ENCODE peak calls at places on chromosomes 2 and 18, in five cellular contexts. Y is H1, V is spleen, D is breast epithelium, U is HCT116. K is an unnamed sample.
A peak's percentile ranks its signal among the peaks of the same experiment; 100 is the strongest.

GRCh38 chr2:237968048-237968862 is 1.4 kb downstream of the UBE2F start:
- DNase-seq in Y (no peak), V (peak; percentile 80), D (no peak), U (no peak), K (no peak)

GRCh38 chr2:55111570-55112228 is 61.4 kb upstream of the RTN4 start:
- DNase-seq in Y (no peak), V (peak; percentile 80), D (no peak), U (peak; percentile 74), K (no peak)

GRCh38 chr2:136713739-136714138 is 51.6 kb upstream of the THSD7B start:
- DNase-seq in Y (no peak), V (no peak), D (no peak), U (no peak), K (no peak)

GRCh38 chr18:79523221-79523737 is 127.5 kb downstream of the NFATC1 start:
- DNase-seq in Y (no peak), V (peak; percentile 71), D (peak; percentile 6), U (no peak), K (no peak)

GRCh38 chr18:47343291-47343690 is 91.8 kb upstream of the SKOR2 start:
- DNase-seq in Y (no peak), V (no peak), D (no peak), U (no peak), K (no peak)

GRCh38 chr2:83802604-83803003 is 656.5 kb downstream of the SUCLG1 start:
- DNase-seq in Y (no peak), V (no peak), D (no peak), U (no peak), K (no peak)

GRCh38 chr2:128638741-128639477 is 320.2 kb upstream of the HS6ST1 start:
- DNase-seq in Y (peak; percentile 85), V (peak; percentile 48), D (peak; percentile 6), U (no peak), K (peak; percentile 12)

GRCh38 chr2:205539603-205540002 is 142.7 kb upstream of the NRP2 start:
- DNase-seq in Y (no peak), V (no peak), D (no peak), U (peak; percentile 3), K (no peak)

GRCh38 chr2:33377048-33377447 is 99.4 kb upstream of the RASGRP3 start:
- DNase-seq in Y (no peak), V (no peak), D (no peak), U (no peak), K (no peak)

GRCh38 chr2:196066794-196067382 is 1.7 kb downstream of the DNAH7 start:
- DNase-seq in Y (no peak), V (no peak), D (no peak), U (peak; percentile 19), K (no peak)

GRCh38 chr2:33529771-33530481 is 53.5 kb downstream of the RASGRP3 start:
- DNase-seq in Y (no peak), V (no peak), D (no peak), U (no peak), K (no peak)

GRCh38 chr18:49768051-49768391 is 45.3 kb downstream of the ACAA2 start:
- DNase-seq in Y (peak; percentile 74), V (no peak), D (peak; percentile 64), U (peak; percentile 62), K (no peak)

GRCh38 chr18:7720395-7720794 is 153.3 kb downstream of the PTPRM start:
- DNase-seq in Y (no peak), V (no peak), D (no peak), U (no peak), K (no peak)

GRCh38 chr2:182715121-182715895 is 749 bp upstream of the DNAJC10 start:
- DNase-seq in Y (no peak), V (no peak), D (no peak), U (no peak), K (no peak)

GRCh38 chr2:3349211-3349693 is 28.4 kb downstream of the EIPR1 start:
- DNase-seq in Y (no peak), V (no peak), D (peak; percentile 66), U (no peak), K (peak; percentile 30)

GRCh38 chr2:119024568-119024967 is 82.6 kb downstream of the MARCO start:
- DNase-seq in Y (peak; percentile 24), V (no peak), D (no peak), U (no peak), K (no peak)

GRCh38 chr2:37274354-37274965 is 43.0 kb downstream of the NDUFAF7 start:
- DNase-seq in Y (no peak), V (no peak), D (no peak), U (no peak), K (no peak)

GRCh38 chr2:176554107-176555048 is 285.1 kb downstream of the MTX2 start:
- DNase-seq in Y (peak; percentile 55), V (no peak), D (no peak), U (peak; percentile 43), K (no peak)

GRCh38 chr2:218583983-218584850 is 15.6 kb downstream of the CNOT9 start:
- DNase-seq in Y (no peak), V (no peak), D (no peak), U (no peak), K (no peak)

GRCh38 chr18:59718108-59719057 is 21.2 kb upstream of the CCBE1 start:
- DNase-seq in Y (no peak), V (no peak), D (no peak), U (no peak), K (no peak)

GRCh38 chr2:240593026-240593702 is 6.6 kb downstream of the CAPN10 start:
- DNase-seq in Y (no peak), V (peak; percentile 63), D (no peak), U (no peak), K (peak; percentile 55)

GRCh38 chr18:35242426-35242825 is 1.6 kb downstream of the ZNF397 start:
- DNase-seq in Y (no peak), V (no peak), D (no peak), U (no peak), K (no peak)

GRCh38 chr2:3160751-3161330 is 216.8 kb downstream of the EIPR1 start:
- DNase-seq in Y (no peak), V (peak; percentile 48), D (no peak), U (no peak), K (no peak)

GRCh38 chr2:134738150-134738865 is 19.5 kb upstream of the TMEM163 start:
- DNase-seq in Y (no peak), V (no peak), D (no peak), U (no peak), K (no peak)

GRCh38 chr2:66236067-66236705 is 198.7 kb upstream of the MEIS1 start:
- DNase-seq in Y (no peak), V (no peak), D (no peak), U (no peak), K (no peak)

GRCh38 chr2:113089907-113090306 is 22.1 kb downstream of the IL1F10 start:
- DNase-seq in Y (no peak), V (no peak), D (no peak), U (no peak), K (no peak)

DNA sequence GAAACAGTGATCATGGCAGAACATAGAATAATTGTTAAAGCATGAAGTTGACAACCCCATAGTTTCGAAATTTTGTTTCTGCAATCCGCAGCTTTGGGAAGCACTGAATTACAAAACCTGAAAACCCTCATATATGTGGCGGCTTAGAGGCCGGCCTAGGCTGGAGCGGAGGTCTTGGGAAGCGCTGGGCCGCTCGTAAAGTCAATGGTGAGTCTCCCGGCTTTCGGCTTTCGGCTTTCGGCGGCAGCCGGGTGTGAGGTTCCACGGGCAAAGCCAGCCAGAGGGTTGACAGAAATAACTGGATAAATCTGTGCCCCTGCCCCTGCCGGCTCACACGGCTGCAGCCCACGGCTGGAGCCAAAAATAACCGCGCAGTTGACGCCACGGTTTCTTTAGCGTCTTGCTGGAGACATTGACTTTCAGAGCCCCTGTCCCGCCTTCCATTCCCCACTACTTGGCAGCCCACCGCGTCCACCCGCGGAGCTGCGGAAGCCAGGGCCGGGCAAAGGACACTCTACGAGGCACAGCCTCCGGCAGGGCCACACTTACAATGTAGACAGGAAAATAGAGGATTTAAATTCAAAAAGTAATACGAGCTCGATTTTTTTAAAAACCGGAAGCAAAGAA is 28.5 kb upstream of the ATP6V1B1 start:
- DNase-seq in Y (peak; percentile 59), V (no peak), D (no peak), U (no peak), K (peak; percentile 75)
- H3K4me3 ChIP-seq in Y (no peak overlapping the region), V (peak overlapping the region; percentile 41), D (peak overlapping the region; percentile 40), U (no peak overlapping the region), K (peak overlapping the region; percentile 33)

GRCh38 chr18:76493213-76494107 is 1.6 kb downstream of the ZNF516 start:
- DNase-seq in Y (no peak), V (no peak), D (no peak), U (no peak), K (no peak)

GRCh38 chr18:76491436-76491800 is 3.6 kb downstream of the ZNF516 start:
- DNase-seq in Y (no peak), V (peak; percentile 94), D (peak; percentile 75), U (no peak), K (peak; percentile 86)

GRCh38 chr18:76492669-76493212 is 2.3 kb downstream of the ZNF516 start:
- DNase-seq in Y (peak; percentile 100), V (peak; percentile 99), D (peak; percentile 99), U (peak; percentile 97), K (peak; percentile 99)

GRCh38 chr18:76490701-76491171 is 4.3 kb downstream of the ZNF516 start:
- DNase-seq in Y (no peak), V (peak; percentile 92), D (no peak), U (no peak), K (peak; percentile 75)

DNA sequence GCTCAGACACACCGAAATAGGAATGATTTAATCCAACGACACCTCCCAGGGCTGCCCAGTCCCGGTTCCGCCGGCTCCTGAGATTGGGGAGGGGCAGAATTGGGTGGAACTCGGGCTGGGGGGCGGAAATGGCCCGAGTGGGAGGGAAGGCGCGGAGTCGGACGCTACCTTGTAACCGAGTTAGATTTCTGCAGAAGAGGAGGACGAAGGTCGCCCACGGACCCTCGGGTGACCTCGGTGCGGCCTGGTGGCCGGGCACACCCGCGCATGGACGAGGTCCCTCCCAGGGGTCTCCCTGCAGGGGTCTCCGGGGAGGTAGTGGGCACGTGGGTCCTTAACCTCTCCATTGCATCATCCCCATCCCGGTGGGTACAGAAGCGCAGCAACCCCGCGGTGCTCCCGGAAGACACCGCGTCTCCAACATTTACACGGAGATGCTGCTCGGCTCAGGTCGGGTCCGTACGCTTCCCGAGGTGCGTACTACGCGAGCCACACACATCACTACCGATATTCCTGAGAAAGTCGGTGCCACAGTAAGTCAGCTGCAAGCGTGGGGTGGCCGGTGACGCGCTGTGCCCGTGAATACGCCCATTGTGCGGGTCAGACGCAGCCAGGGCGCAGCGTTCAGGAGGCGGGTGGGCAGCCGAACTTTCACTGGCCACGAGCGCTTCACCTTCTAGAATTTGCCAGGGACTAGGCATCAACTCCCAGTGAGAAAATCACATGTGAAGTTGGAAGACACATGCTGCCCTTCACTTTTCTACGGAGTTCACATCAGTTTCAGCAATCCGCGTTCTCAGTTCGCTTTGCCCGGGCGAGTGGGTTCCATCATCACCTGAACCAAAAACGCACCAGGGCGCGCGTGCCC is 3.0 kb downstream of the ZNF516 start:
- DNase-seq in Y (peak; percentile 81), V (peak; percentile 89), D (no peak), U (no peak), K (peak; percentile 88)
- TF ChIP-seq POLR2AphosphoS5 in Y (no peak), V (no peak), D (peak; percentile 18), U (peak; percentile 60), K (no peak)

DNA sequence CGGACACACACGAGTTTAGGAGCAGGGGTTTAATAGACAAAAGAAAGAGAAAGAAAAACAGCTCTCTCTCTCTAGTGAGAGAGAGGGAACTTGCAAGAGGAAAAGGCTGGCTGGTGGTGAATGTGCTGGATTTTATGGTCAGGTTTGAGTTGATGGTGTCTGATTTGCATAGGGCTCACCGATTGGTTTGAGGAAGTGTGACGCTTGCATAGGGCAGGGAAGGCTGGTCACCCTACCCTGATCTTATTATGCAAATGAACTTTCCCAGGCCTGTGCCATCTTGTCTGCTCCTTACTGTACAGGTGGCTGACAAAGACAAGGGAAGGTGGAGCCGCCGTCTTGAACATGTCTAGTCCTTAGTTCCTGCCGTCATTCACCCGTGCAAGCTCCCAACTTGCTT is 408.9 kb downstream of the RIT2 start:
- DNase-seq in Y (no peak), V (peak; percentile 32), D (peak; percentile 52), U (no peak), K (no peak)
- H3K4me3 ChIP-seq in Y (no peak overlapping the region), V (no peak overlapping the region), D (peak overlapping the region; percentile 46), U (no peak overlapping the region), K (no peak overlapping the region)

GRCh38 chr2:207311316-207312005 is 145.7 kb upstream of the KLF7 start:
- DNase-seq in Y (no peak), V (no peak), D (no peak), U (peak; percentile 60), K (peak; percentile 76)
- TF ChIP-seq POLR2AphosphoS5 in Y (no peak), V (no peak), D (peak; percentile 76), U (peak; percentile 17), K (peak; percentile 96)

K was measured in upper lobe of left lung.